ENCODE peak calls at places on chromosome 15, in eight cellular contexts. F is activated CD4-positive, alpha-beta T cell treated with anti-CD3 and anti-CD28 coated beads, Interleukin-2, amount 10 ng/mL, durations not matched to agents 7 days and 5 days; S is RPMI7951; A is NCI-H748 treated with DMSO at 0.1 percent for 48 hours; R is M059J; J is AG10803; I is frontal cortex; C is left colon. Z is an unnamed sample.

GRCh38 chr15:74816624-74817369 is 4.2 kb downstream of the LMAN1L start:
- DNase-seq in C (peak), A (no peak), J (no peak), R (no peak), I (no peak), F (no peak), S (no peak), Z (no peak)

GRCh38 chr15:98085003-98085639 is 124.6 kb downstream of the ARRDC4 start:
- DNase-seq in J (peak), I (peak), R (peak), C (peak), A (peak), S (peak), F (peak), Z (peak)

GRCh38 chr15:76576526-76577279 is 240.1 kb downstream of the ISL2 start:
- DNase-seq in J (peak), C (peak), R (peak), I (no peak), F (no peak), A (no peak), S (peak), Z (no peak)

GRCh38 chr15:82959423-82959822 is 6.9 kb upstream of the HOMER2 start:
- DNase-seq in A (no peak), J (no peak), S (no peak), C (no peak), R (no peak), F (no peak), I (no peak), Z (no peak)

GRCh38 chr15:99707481-99708270 is 25.6 kb downstream of the LYSMD4 start:
- DNase-seq in C (no peak), R (peak), A (no peak), F (peak), S (peak), I (no peak), J (peak), Z (no peak)

GRCh38 chr15:68354923-68355322 is 77.0 kb downstream of the ITGA11 start:
- DNase-seq in J (peak), S (peak), F (no peak), R (peak), I (no peak), C (no peak), A (no peak), Z (no peak)

GRCh38 chr15:67947254-67948039 is 106.7 kb upstream of the PIAS1 start:
- DNase-seq in S (no peak), F (no peak), R (no peak), I (no peak), C (no peak), J (no peak), A (no peak), Z (no peak)

GRCh38 chr15:68249058-68249713 is 19.7 kb upstream of the CLN6 start:
- DNase-seq in F (no peak), J (no peak), S (no peak), A (no peak), I (no peak), R (no peak), C (no peak), Z (no peak)

GRCh38 chr15:53979051-53979788 is 979 bp downstream of the UNC13C start:
- DNase-seq in R (no peak), S (no peak), A (no peak), I (no peak), F (no peak), J (no peak), C (no peak), Z (no peak)

GRCh38 chr15:29670266-29670665 is 152.0 kb downstream of the TJP1 start:
- DNase-seq in F (no peak), C (no peak), S (no peak), J (no peak), A (no peak), R (peak), I (no peak), Z (no peak)

GRCh38 chr15:62390793-62391543 is 225.9 kb upstream of the C2CD4B start:
- DNase-seq in C (peak), S (peak), A (no peak), I (peak), R (peak), J (peak), F (peak), Z (peak)

GRCh38 chr15:81312790-81313543 is 11.0 kb downstream of the STARD5 start:
- DNase-seq in J (peak), I (no peak), S (peak), R (peak), F (no peak), C (no peak), A (no peak), Z (no peak)

GRCh38 chr15:63573533-63573932 is 23.7 kb upstream of the FBXL22 start:
- DNase-seq in R (no peak), I (no peak), F (no peak), A (no peak), J (no peak), S (no peak), C (no peak), Z (no peak)

GRCh38 chr15:62941719-62942118 is 100.8 kb upstream of the TPM1 start:
- DNase-seq in A (no peak), C (no peak), F (no peak), I (no peak), R (peak), J (no peak), S (no peak), Z (no peak)

GRCh38 chr15:70098461-70099166 is 897 bp upstream of the TLE3 start:
- DNase-seq in A (peak), R (peak), F (peak), C (peak), J (no peak), I (peak), S (peak), Z (no peak)

GRCh38 chr15:80250614-80251504 is 1.2 kb downstream of the CTXND1 start:
- DNase-seq in I (no peak), F (no peak), A (no peak), R (no peak), C (no peak), J (no peak), S (no peak), Z (no peak)

Z was measured in Jurkat, Clone E6-1.